ENCODE peak calls at places on chromosomes 1 and 21, in seven cellular contexts. S is IMR-90, X is lower leg skin, N is Peyer's patch, G is body of pancreas, J is NB4, C is GM12891. M is an unnamed sample.

GRCh38 chr1:7810395-7810794 is 26.3 kb downstream of the PER3 start:
- DNase-seq in S (peak; percentile 96), X (no peak), N (no peak), G (peak; percentile 17), J (peak; percentile 40), C (no peak), M (peak; percentile 52)

GRCh38 chr1:53122194-53122846 is 20.1 kb downstream of the SLC1A7 start:
- DNase-seq in S (peak; percentile 55), X (peak; percentile 82), N (no peak), G (peak; percentile 14), J (no peak), C (no peak), M (no peak)

GRCh38 chr1:16175610-16176553 is 20.0 kb upstream of the EPHA2 start:
- DNase-seq in S (peak; percentile 91), X (peak; percentile 96), N (peak; percentile 88), G (peak; percentile 89), J (no peak), C (no peak), M (no peak)

GRCh38 chr1:160007577-160008200 is 24.1 kb downstream of the PIGM start:
- DNase-seq in S (peak; percentile 32), X (no peak), N (no peak), G (no peak), J (peak; percentile 45), C (no peak), M (no peak)

GRCh38 chr1:38045431-38046332 is 911 bp downstream of the POU3F1 start:
- DNase-seq in S (no peak), X (no peak), N (no peak), G (no peak), J (peak; percentile 25), C (no peak), M (no peak)

GRCh38 chr1:8690253-8690525 is 127.3 kb downstream of the RERE start:
- DNase-seq in S (no peak), X (no peak), N (no peak), G (no peak), J (no peak), C (no peak), M (no peak)

GRCh38 chr21:29753216-29753615 is 186.6 kb downstream of the GRIK1 start:
- DNase-seq in S (no peak), X (no peak), N (no peak), G (no peak), J (no peak), C (no peak), M (no peak)

GRCh38 chr21:39667353-39667891 is 54.7 kb downstream of the B3GALT5 start:
- DNase-seq in S (no peak), X (peak; percentile 69), N (no peak), G (peak; percentile 62), J (no peak), C (no peak), M (no peak)

GRCh38 chr1:184302346-184302745 is 84.5 kb upstream of the C1orf21 start:
- DNase-seq in S (no peak), X (no peak), N (no peak), G (no peak), J (no peak), C (no peak), M (no peak)

GRCh38 chr1:116806245-116806644 is 52.0 kb downstream of the CD2 start:
- DNase-seq in S (no peak), X (no peak), N (no peak), G (no peak), J (no peak), C (no peak), M (no peak)

GRCh38 chr1:234997201-234998173 is 131.2 kb downstream of the TOMM20 start:
- DNase-seq in S (peak; percentile 99), X (peak; percentile 100), N (peak; percentile 97), G (peak; percentile 94), J (no peak), C (no peak), M (peak; percentile 60)

GRCh38 chr1:89630046-89630445 is 2.9 kb upstream of the LRRC8C start:
- DNase-seq in S (no peak), X (no peak), N (no peak), G (no peak), J (peak; percentile 29), C (no peak), M (no peak)

GRCh38 chr1:32072622-32073386 is at the start of gene TMEM39B:
- DNase-seq in S (peak; percentile 95), X (peak; percentile 99), N (peak; percentile 98), G (peak; percentile 96), J (peak; percentile 97), C (peak; percentile 89), M (peak; percentile 80)
- TF ChIP-seq POLR2A in S (peak; percentile 52), X (no peak), N (peak; percentile 48), G (peak; percentile 65), J (peak; percentile 65), C (peak; percentile 71), M (peak; percentile 63)

DNA sequence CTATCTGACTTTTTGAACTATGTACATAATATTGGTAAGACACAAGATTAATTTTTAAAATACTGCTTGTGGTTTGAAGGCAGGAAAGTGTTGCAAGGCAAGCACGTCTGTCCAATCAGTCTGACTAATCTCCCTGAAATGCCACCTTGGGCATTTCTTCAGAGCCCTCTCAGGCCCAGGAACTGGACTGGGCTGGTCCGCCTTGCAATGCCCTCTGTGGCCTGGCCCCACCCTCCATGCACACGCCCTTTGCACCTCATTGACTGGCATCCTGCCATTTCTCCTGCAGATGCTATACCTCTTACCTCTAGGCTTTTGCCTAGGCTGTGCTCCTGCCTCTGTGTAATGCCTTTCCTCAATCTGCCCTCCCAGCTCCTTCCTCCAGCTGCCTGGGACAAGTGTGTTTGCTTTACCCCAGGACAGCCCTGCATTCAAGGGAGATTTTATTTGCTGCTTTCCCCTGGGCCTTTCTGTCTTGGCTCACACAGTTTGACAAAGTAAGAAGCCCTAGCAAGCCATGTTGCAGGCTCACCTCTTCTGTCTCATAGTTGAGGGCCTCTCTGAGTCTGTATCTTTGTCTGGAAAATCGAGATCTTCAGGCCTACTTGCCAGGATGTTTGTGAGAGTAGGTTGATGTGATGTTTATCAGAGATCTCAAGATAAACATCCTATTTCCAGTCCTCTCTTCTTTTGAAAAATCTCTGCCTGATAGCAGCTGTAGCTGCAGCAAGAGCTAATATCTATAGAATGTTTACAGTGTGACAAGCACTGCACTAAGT is 149.2 kb upstream of the JUN start:
- DNase-seq in S (peak; percentile 76), X (no peak), N (peak; percentile 92), G (peak; percentile 86), J (peak; percentile 57), C (no peak), M (peak; percentile 79)
- TF ChIP-seq POLR2A in S (no peak), X (no peak), N (peak; percentile 54), G (no peak), J (no peak), C (no peak), M (no peak)

DNA sequence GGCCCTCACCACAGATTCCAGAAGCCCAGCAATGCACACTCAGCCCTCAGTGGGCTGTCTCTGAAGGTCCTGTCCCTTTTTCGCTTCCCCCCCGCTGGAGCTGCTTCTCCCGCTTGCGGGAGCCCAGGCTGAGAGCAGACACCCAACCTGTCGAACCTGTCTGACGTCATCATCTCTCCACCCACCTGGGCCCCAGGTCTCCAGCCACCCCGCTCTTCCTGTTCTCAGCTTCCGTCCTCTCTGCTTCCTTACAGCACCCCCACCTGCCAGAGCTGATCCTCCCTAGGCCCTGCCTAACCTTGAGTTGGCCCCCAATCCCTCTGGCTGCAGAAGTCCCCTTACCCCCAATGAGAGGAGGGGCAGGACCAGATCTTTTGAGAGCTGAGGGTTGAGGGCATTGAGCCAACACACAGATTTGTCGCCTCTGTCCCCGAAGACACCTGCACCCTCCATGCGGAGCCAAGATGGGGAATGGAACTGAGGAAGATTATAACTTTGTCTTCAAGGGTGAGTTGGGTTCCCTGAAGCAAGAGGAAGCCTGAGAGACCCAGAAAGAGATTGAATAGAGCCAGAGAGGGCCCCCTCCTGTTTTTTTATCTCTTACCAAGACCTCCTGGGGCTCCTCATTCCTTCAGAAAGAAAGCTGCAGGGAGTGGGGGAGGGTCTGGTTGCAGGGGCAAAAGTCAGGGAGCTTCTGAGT is at the start of gene RAB25:
- DNase-seq in S (no peak), X (peak; percentile 90), N (peak; percentile 87), G (peak; percentile 93), J (no peak), C (no peak), M (no peak)
- TF ChIP-seq POLR2A in S (no peak), X (no peak), N (peak; percentile 85), G (peak; percentile 84), J (no peak), C (no peak), M (no peak)

GRCh38 chr21:37520801-37521200 is 154.2 kb downstream of the DYRK1A start:
- DNase-seq in S (no peak), X (no peak), N (no peak), G (no peak), J (no peak), C (no peak), M (no peak)
- TF ChIP-seq POLR2A in S (no peak), X (no peak), N (no peak), G (no peak), J (no peak), C (no peak), M (no peak)

GRCh38 chr1:46735708-46736324 is 16.9 kb upstream of the EFCAB14 start:
- DNase-seq in S (peak; percentile 60), X (no peak), N (no peak), G (peak; percentile 51), J (peak; percentile 56), C (no peak), M (peak; percentile 40)
- TF ChIP-seq POLR2A in S (no peak), X (no peak), N (no peak), G (no peak), J (no peak), C (no peak), M (no peak)

GRCh38 chr1:20871419-20871818 is 84.3 kb upstream of the HP1BP3 start:
- DNase-seq in S (peak; percentile 41), X (no peak), N (no peak), G (no peak), J (no peak), C (no peak), M (no peak)

GRCh38 chr1:20878799-20879198 is 91.7 kb upstream of the HP1BP3 start:
- DNase-seq in S (no peak), X (no peak), N (no peak), G (no peak), J (no peak), C (no peak), M (no peak)

GRCh38 chr1:20873311-20873710 is 86.2 kb upstream of the HP1BP3 start:
- DNase-seq in S (peak; percentile 55), X (no peak), N (no peak), G (no peak), J (no peak), C (no peak), M (no peak)

DNA sequence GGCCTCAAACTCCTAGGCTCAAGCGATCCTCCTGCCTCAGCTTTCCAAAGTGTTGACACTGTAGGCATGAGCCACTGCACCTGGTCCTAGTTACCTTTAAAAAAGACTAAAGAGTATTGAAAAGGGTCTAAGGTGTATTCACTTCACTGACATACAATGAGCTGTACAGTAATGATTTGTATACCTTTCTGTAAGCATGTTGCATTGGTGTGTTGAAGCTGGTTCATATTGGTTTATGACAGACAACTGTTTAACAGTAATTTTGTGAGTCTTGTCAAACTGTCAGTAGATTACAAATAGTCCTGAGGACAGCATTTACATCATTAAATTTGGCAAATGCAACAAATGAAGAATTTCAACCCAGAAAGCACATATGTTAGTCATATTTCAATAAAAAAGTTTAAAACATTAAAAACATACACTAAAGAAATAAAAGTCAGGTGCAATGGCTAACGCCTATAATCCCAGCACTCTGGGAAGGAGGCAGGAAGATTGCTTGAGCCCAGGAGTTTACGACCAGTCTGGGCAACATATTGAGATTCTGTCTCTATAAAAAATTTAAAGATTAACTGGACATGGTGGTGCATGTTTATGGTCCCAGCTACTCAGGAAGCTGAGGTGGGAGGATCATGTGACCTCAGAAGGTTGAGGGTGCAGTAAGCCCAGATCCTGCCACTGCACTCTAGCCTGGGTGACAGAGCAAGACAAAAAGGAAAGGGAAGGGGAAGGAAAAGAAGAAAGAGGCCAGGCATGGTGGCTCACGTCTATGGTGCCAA is 88.3 kb upstream of the HP1BP3 start:
- DNase-seq in S (no peak), X (no peak), N (no peak), G (no peak), J (no peak), C (no peak), M (no peak)
- TF ChIP-seq POLR2A in S (no peak), X (no peak), N (no peak), G (no peak), J (no peak), C (no peak), M (no peak)

M was measured in H54.